ENCODE peak calls at places on chromosomes 2 and 18, in seven cellular contexts. Q is CD8-positive, alpha-beta memory T cell; O is MM.1S; I is memory B cell; X is GM23248; D is GM13976; T is NCI-H2107. F is an unnamed sample.

GRCh38 chr2:24228470-24228869 is 53.6 kb downstream of the FAM228A start:
- DNase-seq in Q (no peak), O (no peak), I (no peak), X (peak), D (peak), T (no peak), F (peak)

GRCh38 chr2:131077966-131078365 is 15.3 kb downstream of the FAM168B start:
- DNase-seq in Q (no peak), O (no peak), I (no peak), X (no peak), D (no peak), T (no peak), F (no peak)

GRCh38 chr2:46050027-46050426 is 247.2 kb upstream of the EPAS1 start:
- DNase-seq in Q (no peak), O (no peak), I (no peak), X (no peak), D (no peak), T (no peak), F (no peak)

GRCh38 chr2:213227458-213227857 is 56.8 kb upstream of the SPAG16 start:
- DNase-seq in Q (no peak), O (peak), I (no peak), X (no peak), D (no peak), T (no peak), F (peak)

GRCh38 chr18:44733069-44733753 is 52.5 kb downstream of the SETBP1 start:
- DNase-seq in Q (no peak), O (no peak), I (no peak), X (peak), D (no peak), T (no peak), F (peak)

GRCh38 chr2:23711979-23712755 is 214.8 kb downstream of the ATAD2B start:
- DNase-seq in Q (no peak), O (no peak), I (no peak), X (no peak), D (no peak), T (no peak), F (no peak)

GRCh38 chr2:231222318-231223000 is 24.0 kb downstream of the ARMC9 start:
- DNase-seq in Q (no peak), O (peak), I (no peak), X (peak), D (peak), T (no peak), F (no peak)

GRCh38 chr2:67453365-67453764 is 56.2 kb downstream of the ETAA1 start:
- DNase-seq in Q (no peak), O (no peak), I (no peak), X (peak), D (no peak), T (no peak), F (no peak)

GRCh38 chr2:174764281-174765063 is at the start of gene CHRNA1:
- DNase-seq in Q (no peak), O (peak), I (no peak), X (peak), D (peak), T (peak), F (peak)

GRCh38 chr2:68251855-68252406 is 401 bp downstream of the PPP3R1 start:
- DNase-seq in Q (peak), O (peak), I (no peak), X (peak), D (peak), T (no peak), F (peak)

GRCh38 chr2:33384562-33384961 is 91.9 kb upstream of the RASGRP3 start:
- DNase-seq in Q (no peak), O (no peak), I (no peak), X (peak), D (no peak), T (no peak), F (no peak)

GRCh38 chr18:77054606-77055428 is 77.8 kb downstream of the MBP start:
- DNase-seq in Q (peak), O (peak), I (peak), X (peak), D (peak), T (peak), F (peak)

GRCh38 chr2:134954065-134954464 is 35.4 kb downstream of the CCNT2 start:
- DNase-seq in Q (no peak), O (no peak), I (no peak), X (no peak), D (no peak), T (no peak), F (no peak)

GRCh38 chr2:231387904-231388724 is 7.4 kb upstream of the B3GNT7 start:
- DNase-seq in Q (no peak), O (no peak), I (no peak), X (peak), D (no peak), T (no peak), F (peak)

GRCh38 chr18:36685580-36685979 is 143.2 kb downstream of the TPGS2 start:
- DNase-seq in Q (no peak), O (no peak), I (no peak), X (peak), D (no peak), T (no peak), F (no peak)

GRCh38 chr2:234816056-234816455 is 135.8 kb upstream of the SH3BP4 start:
- DNase-seq in Q (no peak), O (no peak), I (no peak), X (no peak), D (no peak), T (no peak), F (no peak)

GRCh38 chr2:17646096-17646554 is 105.6 kb downstream of the VSNL1 start:
- DNase-seq in Q (no peak), O (peak), I (peak), X (peak), D (peak), T (peak), F (peak)